ENCODE peak calls at places on chromosomes 12 and 14, in four cellular contexts. Y is dorsolateral prefrontal cortex, W is RWPE2, N is lower lobe of right lung. T is an unnamed sample.

GRCh38 chr12:125944446-125944845 is 879.2 kb downstream of the AACS start:
- DNase-seq in Y (no peak), W (no peak), N (no peak), T (no peak)

GRCh38 chr12:90959538-90960139 is 4.7 kb upstream of the CCER1 start:
- DNase-seq in Y (peak), W (no peak), N (no peak), T (no peak)

GRCh38 chr12:82955020-82955419 is 268.3 kb downstream of the TMTC2 start:
- DNase-seq in Y (no peak), W (no peak), N (no peak), T (no peak)

GRCh38 chr14:70882771-70883492 is 24.3 kb upstream of the PCNX1 start:
- DNase-seq in Y (no peak), W (no peak), N (no peak), T (no peak)

GRCh38 chr14:70954068-70954467 is 46.8 kb downstream of the PCNX1 start:
- DNase-seq in Y (no peak), W (no peak), N (no peak), T (no peak)

GRCh38 chr14:36750244-36750643 is 88.6 kb downstream of the PAX9 start:
- DNase-seq in Y (no peak), W (no peak), N (no peak), T (no peak)

GRCh38 chr12:93039062-93039461 is 110.0 kb upstream of the EEA1 start:
- DNase-seq in Y (no peak), W (no peak), N (no peak), T (no peak)

GRCh38 chr14:54026671-54027070 is 70.0 kb upstream of the BMP4 start:
- DNase-seq in Y (no peak), W (no peak), N (no peak), T (no peak)

GRCh38 chr14:73888460-73888725 is 1.7 kb downstream of the ZNF410 start:
- DNase-seq in Y (no peak), W (no peak), N (no peak), T (no peak)

GRCh38 chr14:72880820-72881219 is 13.1 kb downstream of the DPF3 start:
- DNase-seq in Y (no peak), W (no peak), N (no peak), T (no peak)

GRCh38 chr14:31781578-31781977 is 220.4 kb downstream of the NUBPL start:
- DNase-seq in Y (no peak), W (no peak), N (no peak), T (no peak)

GRCh38 chr14:92491782-92492181 is 21.8 kb upstream of the RIN3 start:
- DNase-seq in Y (no peak), W (peak), N (no peak), T (no peak)

GRCh38 chr12:89821901-89822300 is 113.3 kb upstream of the ATP2B1 start:
- DNase-seq in Y (no peak), W (no peak), N (no peak), T (no peak)

GRCh38 chr12:129723260-129723659 is 180.6 kb downstream of the TMEM132D start:
- DNase-seq in Y (no peak), W (no peak), N (no peak), T (no peak)

GRCh38 chr12:25186038-25186787 is 8.7 kb downstream of the DNAI7 start:
- DNase-seq in Y (no peak), W (no peak), N (no peak), T (no peak)

GRCh38 chr14:26204954-26205479 is 392.8 kb downstream of the NOVA1 start:
- DNase-seq in Y (peak), W (peak), N (peak), T (peak)

GRCh38 chr12:70853326-70853725 is 67.2 kb downstream of the PTPRR start:
- DNase-seq in Y (no peak), W (no peak), N (no peak), T (no peak)

GRCh38 chr12:114903394-114903748 is 219.4 kb upstream of the TBX3 start:
- DNase-seq in Y (no peak), W (no peak), N (no peak), T (no peak)

GRCh38 chr14:54627718-54628345 is 60.9 kb downstream of the SAMD4A start:
- DNase-seq in Y (no peak), W (no peak), N (no peak), T (no peak)

GRCh38 chr14:100158566-100159106 is 809 bp downstream of the DEGS2 start:
- DNase-seq in Y (peak), W (no peak), N (no peak), T (peak)

GRCh38 chr12:123952037-123952436 is 20.6 kb downstream of the CCDC92 start:
- DNase-seq in Y (no peak), W (no peak), N (no peak), T (no peak)

GRCh38 chr12:4024701-4025419 is 151.7 kb upstream of the PARP11 start:
- DNase-seq in Y (no peak), W (no peak), N (no peak), T (no peak)
- H3K27ac ChIP-seq in Y (no peak), W (no peak), N (no peak), T (no peak)

GRCh38 chr12:34291001-34291400 is 268.7 kb downstream of the ALG10 start:
- DNase-seq in Y (no peak), W (peak), N (no peak), T (peak)
- H3K4me3 ChIP-seq in Y (no peak), W (no peak), N (no peak), T (no peak)

DNA sequence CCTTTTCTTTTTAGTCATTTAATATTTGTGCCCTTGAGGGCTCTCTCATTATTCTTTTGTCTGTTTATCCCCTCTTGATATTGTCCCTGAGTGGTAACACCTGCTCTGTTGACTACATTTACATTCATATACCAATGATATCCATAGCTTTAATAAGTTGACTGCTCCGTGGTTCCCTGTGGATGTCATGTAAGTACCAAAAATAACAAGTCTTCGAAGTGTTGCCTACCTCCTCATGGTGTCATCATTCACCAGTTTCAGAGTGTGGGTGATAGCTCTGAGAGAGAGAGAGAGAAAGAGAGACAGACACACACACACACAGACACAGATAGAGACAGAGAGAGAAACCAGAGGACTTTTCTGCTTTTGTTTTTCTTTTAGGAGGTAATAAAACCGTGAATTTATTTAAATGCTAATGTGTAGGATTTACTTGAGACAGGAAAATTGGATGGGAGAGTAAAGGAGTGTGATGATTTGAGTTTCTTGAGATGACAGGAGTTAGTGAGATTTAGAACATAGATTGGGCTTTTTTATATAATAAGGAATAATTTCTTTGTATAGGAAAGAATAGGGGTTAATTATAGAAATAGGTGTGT is 52.2 kb downstream of the PAPOLA start:
- DNase-seq in Y (no peak), W (no peak), N (no peak), T (no peak)
- H3K27ac ChIP-seq in Y (no peak), W (no peak), N (no peak), T (no peak)

GRCh38 chr12:48003226-48004038 is 844 bp downstream of the COL2A1 start:
- DNase-seq in Y (no peak), W (no peak), N (no peak), T (no peak)
- H3K4me3 ChIP-seq in Y (peak), W (no peak), N (peak), T (no peak)

T was measured in left lung.